ENCODE peak calls at places on chromosomes 13 and 19, in six cellular contexts. C, W, Q, L, K and Y are unnamed samples.

GRCh38 chr19:32396046-32396652 is 9.4 kb upstream of the DPY19L3 start:
- DNase-seq in C (no peak), W (no peak), Q (no peak), L (no peak), K (no peak), Y (no peak)

GRCh38 chr13:29548722-29549446 is 46.6 kb downstream of the SLC7A1 start:
- DNase-seq in C (no peak), W (peak), Q (no peak), L (no peak), K (peak), Y (no peak)

GRCh38 chr19:12194827-12195500 is 32.1 kb downstream of the ZNF136 start:
- DNase-seq in C (peak), W (no peak), Q (no peak), L (peak), K (peak), Y (no peak)

GRCh38 chr13:87669379-87669978 is 1.7 kb upstream of the SLITRK5 start:
- DNase-seq in C (peak), W (peak), Q (no peak), L (no peak), K (no peak), Y (no peak)

GRCh38 chr13:75050419-75051066 is 431.4 kb downstream of the TBC1D4 start:
- DNase-seq in C (no peak), W (peak), Q (peak), L (no peak), K (no peak), Y (no peak)

GRCh38 chr19:29618434-29618833 is 12.4 kb downstream of the POP4 start:
- DNase-seq in C (no peak), W (no peak), Q (no peak), L (no peak), K (no peak), Y (no peak)

GRCh38 chr19:4518345-4519171 is at the start of gene PLIN4:
- DNase-seq in C (no peak), W (no peak), Q (peak), L (peak), K (no peak), Y (no peak)

GRCh38 chr19:44548736-44549135 is 19.3 kb upstream of the CEACAM20 start:
- DNase-seq in C (no peak), W (peak), Q (no peak), L (no peak), K (no peak), Y (no peak)

GRCh38 chr19:11164879-11165406 is 9.4 kb upstream of the SPC24 start:
- DNase-seq in C (no peak), W (no peak), Q (peak), L (no peak), K (peak), Y (no peak)

GRCh38 chr19:7831452-7831851 is 1.4 kb downstream of the EVI5L start:
- DNase-seq in C (no peak), W (no peak), Q (no peak), L (no peak), K (no peak), Y (no peak)

GRCh38 chr13:24663089-24663395 is 17.2 kb upstream of the ATP12A start:
- DNase-seq in C (no peak), W (no peak), Q (no peak), L (no peak), K (no peak), Y (no peak)

DNA sequence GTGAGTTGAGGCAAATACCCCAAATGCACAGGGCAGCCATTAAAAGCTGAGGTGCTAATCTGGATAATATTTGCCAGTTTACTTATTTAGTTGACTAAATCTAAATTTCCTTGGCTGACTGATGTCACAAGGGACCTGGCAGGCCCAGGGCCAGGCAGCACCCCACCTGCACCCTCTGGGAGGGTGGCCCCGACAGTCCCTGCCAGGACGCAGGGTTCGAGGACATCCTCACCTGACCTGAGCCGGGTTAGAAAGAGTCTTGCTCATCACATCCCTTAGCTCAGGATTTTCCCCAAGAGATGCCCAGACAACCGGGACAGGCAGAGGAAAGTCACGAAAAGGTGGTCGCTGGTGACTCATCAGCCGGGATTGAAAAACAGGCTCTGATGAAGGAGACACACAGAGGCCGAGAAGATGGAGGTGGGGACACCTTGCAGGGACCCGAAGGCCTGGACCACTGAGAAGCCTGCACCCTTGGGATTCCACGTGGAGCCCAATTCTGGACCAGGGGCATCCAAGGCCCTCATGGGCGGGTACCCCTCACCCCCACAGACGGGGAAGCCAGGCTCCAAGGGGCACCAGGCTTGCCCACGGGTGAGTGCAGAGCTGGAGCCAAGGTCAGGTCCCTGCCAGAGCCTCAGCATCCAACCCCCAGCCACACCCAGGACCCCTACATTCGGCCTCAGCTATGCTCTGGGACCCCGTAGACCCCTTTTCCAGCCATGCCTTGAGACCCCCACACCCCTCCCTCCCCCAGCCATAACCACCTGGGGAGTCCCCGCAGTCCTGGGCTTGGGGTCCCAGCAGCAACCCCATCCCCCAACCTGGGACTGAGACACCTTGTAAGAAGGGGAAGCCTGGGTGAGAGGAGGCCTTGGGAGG is 103.2 kb downstream of the SOX1 start:
- DNase-seq in C (no peak), W (no peak), Q (no peak), L (no peak), K (no peak), Y (no peak)
- TF ChIP-seq CTCF in C (no peak), W (no peak), Q (no peak), L (no peak), K (no peak), Y (no peak)

DNA sequence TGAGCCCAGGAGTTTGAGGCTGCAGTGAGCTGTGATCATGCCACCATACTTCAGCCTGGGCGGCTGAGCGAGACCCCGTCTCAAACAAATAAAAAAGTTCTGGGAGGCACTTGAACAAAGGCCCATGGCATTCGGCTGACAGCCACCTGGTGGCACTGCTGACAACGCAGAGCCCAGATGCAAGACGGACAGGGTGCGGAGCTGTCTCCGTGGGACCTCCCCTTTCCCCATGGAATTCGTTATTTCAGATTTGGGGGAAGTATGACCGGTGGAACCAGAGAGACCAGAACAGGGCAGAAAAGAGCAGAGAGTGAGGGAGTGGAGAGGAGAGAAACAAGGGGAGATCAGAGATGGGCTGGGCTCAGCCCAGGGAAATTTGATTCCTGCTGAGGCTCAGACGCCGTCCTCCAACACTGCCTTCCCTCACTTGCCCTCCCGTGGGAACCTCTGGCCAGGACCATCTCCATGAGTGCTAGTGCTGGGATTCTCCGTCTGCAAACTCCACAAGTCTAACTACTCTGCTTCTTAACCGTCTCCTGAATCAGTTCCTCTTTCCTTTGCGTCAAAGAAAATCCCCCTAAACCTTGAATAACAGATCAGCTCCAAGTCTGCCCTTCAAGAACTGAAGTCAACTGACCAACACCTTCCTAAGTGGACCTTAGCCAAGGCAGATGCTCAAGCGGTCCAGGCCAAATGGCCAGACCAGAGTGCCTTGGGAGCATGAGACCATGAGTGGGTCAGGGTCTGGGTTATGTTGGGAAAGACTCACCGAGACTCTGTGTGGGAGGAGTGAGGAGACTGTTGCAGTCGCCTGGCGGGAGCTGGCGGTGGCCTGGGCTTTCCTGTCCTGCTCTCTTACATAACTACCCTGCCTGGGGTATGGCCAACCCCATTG is 11.9 kb upstream of the ATF5 start:
- DNase-seq in C (peak), W (no peak), Q (no peak), L (no peak), K (no peak), Y (no peak)
- TF ChIP-seq CTCF in C (no peak), W (peak), Q (no peak), L (no peak), K (no peak), Y (peak)

GRCh38 chr19:1130801-1131717 is 27.3 kb downstream of the GPX4 start:
- DNase-seq in C (no peak), W (no peak), Q (no peak), L (no peak), K (no peak), Y (no peak)

GRCh38 chr19:1132625-1133383 is 29.0 kb downstream of the GPX4 start:
- DNase-seq in C (no peak), W (no peak), Q (no peak), L (no peak), K (no peak), Y (no peak)

GRCh38 chr19:1133471-1133929 is 29.7 kb downstream of the GPX4 start:
- DNase-seq in C (peak), W (no peak), Q (no peak), L (no peak), K (peak), Y (no peak)

GRCh38 chr19:1129535-1129934 is 25.7 kb downstream of the GPX4 start:
- DNase-seq in C (no peak), W (no peak), Q (no peak), L (no peak), K (no peak), Y (no peak)

DNA sequence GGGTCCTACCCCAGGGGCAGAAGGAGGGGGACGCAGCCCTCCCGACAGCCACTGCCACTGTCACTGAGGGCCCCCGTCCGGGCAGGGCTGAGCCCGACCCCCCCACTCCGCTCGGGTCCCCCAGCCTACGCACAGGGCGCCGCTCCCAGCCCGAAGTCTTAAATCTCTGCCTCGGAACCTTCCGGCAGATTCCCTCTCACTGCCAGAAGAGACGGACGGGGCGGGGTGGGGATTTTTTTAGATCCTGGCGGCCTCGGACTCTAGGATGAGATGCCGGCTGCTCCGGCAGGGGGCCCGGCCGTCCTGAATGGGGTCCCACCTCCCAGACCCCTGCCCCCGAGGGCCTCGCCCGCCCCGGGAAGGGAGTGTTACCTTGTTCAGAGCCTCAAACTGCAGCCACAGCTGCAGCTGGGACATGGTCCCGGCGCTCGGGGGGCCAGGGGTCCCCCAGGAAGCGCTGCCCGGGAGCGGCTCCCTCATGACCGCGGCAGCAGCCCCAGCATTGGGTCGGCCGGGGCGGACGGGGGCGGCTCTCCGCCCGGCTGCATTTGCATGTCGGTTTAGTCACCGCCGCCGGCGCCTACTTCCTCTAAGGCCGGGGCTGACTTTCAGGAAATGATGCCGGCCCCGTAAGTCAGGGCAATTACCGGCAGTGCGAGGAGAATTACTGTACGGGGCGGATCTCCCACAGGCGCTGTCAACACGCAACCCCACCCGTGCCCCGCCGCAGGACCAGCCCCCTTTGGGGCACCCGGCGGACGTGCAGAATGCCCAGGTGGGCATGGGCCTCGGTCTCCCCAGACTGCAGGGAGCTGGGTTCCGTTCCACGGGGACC is 28.1 kb downstream of the GPX4 start:
- DNase-seq in C (peak), W (peak), Q (peak), L (peak), K (peak), Y (no peak)
- TF ChIP-seq CTCF in C (no peak), W (peak), Q (no peak), L (peak), K (no peak), Y (no peak)

DNA sequence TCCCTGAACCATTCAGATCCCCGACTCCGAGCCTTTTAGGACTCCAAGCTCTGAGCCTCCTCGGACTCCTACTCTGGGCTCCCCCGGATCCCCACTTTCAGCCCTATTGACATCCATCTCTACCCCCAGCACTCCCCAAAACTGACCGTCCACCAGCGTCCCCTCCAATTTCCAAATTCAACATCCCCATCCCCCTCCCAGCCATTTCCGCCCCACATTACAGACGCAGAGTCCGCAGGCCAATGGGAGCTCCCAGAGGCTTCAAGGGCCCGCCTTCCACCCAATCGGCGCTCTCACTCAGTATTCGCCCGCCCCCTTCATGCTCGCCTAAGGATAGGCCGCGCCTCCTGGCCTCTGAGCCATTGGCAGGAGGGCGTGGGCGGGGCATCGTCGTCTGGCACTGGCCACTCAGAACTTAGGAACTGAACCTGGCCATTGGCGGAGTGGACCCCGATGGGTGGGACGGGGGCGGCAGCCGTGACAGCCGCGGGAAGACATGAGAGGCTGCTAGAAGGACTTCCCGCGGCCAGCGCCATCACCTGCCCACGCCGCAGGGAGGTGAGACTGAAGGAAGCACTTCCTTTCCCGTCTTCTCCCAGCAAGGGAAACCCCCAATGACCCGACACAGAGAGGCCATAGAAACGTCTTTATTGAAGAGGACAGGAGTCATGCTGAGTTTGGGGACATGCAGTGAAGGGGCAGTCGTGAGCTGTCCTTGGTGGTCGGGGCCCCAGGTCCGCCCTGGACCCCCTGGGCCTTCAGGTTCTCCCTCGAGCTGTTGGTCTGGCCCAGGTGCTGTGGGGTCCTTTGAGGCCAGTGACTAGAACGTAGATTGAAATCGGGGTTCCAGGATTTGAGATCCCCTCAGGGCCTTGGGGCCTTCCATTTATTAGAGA is at the start of gene ALKBH6:
- DNase-seq in C (peak), W (peak), Q (peak), L (peak), K (peak), Y (peak)
- TF ChIP-seq CTCF in C (no peak), W (no peak), Q (no peak), L (no peak), K (no peak), Y (no peak)

DNA sequence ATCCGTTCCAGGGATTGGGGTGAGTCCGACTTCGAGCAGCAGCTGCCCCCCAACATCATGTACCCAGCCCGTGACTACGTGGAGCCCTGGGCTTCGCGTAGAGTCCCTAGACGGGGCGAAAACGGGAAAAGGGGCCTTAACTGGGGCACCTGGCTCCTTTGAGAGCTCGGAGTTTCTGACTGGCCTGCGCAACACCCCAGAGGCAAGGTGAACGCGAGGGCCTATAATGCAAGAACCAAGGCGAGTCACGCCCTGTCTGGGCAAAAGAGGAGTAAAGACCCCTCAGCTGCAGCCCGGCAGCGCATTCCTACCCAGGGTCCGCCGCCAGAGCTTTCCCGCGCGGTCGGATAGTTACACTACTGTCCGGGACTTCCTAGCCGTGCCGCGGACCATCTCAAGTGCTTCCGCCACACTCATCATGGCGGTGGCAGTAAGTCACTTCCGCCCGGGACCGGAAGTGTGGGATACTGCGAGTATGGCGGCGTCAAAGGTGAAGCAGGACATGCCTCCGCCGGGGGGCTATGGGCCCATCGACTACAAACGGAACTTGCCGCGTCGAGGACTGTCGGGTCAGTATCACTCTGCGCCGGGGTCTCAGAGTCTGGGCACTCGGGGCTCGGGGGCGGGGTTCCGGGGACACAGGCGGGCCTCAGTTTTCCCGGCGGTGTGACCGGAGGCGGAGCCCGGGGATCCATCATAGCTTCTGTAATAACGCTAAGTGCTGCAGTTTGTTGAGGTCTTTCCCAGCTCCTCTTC is at the start of gene NDUFA13:
- DNase-seq in C (peak), W (peak), Q (peak), L (peak), K (peak), Y (peak)
- TF ChIP-seq CTCF in C (no peak), W (no peak), Q (no peak), L (peak), K (no peak), Y (peak)

GRCh38 chr19:46616631-46617322 is 8.1 kb downstream of the PTGIR start:
- DNase-seq in C (peak), W (peak), Q (no peak), L (peak), K (no peak), Y (no peak)
- TF ChIP-seq CTCF in C (peak), W (peak), Q (peak), L (no peak), K (peak), Y (peak)

GRCh38 chr13:99085846-99086148 is 107.9 kb upstream of the DOCK9 start:
- DNase-seq in C (no peak), W (no peak), Q (no peak), L (no peak), K (no peak), Y (no peak)

GRCh38 chr13:99086869-99087129 is 108.9 kb upstream of the DOCK9 start:
- DNase-seq in C (no peak), W (no peak), Q (no peak), L (no peak), K (peak), Y (no peak)

GRCh38 chr13:99087954-99088491 is 110.2 kb upstream of the DOCK9 start:
- DNase-seq in C (no peak), W (no peak), Q (no peak), L (no peak), K (peak), Y (no peak)

GRCh38 chr13:99086149-99086868 is 108.4 kb upstream of the DOCK9 start:
- DNase-seq in C (peak), W (peak), Q (no peak), L (no peak), K (peak), Y (peak)

DNA sequence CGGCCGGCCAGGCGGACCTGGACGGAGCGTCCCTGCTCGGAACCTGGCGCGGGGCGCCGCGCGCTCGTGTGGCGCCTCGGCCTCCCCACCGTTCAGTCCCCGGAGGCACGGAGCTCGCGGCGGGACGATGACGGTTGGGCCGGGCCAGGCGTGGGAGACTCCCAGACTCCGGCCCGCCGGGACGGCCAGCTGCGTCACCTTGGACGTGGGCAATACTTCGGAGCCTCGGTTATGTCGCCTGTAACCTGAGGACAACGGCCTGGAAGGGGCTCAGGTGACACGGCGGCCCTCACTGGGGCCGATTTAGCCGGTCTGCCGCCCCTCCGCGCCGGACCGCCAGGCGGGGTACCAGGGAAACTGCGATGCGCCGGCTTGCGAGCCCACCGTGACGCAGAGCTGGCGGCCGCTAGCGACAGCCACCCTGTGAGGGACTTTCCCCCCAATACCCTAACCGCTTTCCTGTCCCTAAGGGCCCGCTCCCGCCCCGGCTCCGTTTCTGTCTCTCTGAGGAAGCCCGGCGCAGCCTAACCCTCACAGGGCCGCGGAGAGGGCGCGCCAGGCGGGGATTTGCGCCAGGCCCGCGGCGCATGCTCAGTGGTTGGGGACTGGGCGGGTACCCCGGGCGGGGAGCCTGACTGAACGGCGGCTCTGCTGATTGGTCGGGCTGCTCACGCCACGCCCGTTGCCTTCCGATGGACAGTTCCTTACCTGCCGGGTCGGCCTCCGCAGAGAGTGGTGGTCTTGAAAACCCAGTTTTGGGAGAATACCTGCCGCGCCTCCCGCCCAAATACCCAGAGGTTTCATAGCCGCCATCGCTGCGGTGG is 109.5 kb upstream of the DOCK9 start:
- DNase-seq in C (peak), W (peak), Q (peak), L (peak), K (peak), Y (peak)
- TF ChIP-seq CTCF in C (no peak), W (peak), Q (peak), L (no peak), K (peak), Y (peak)